ENCODE peak calls at places on chromosomes 4 and X, in ten cellular contexts. One of them, this sample, is unnamed.

GRCh38 chr4:150010525-150011126 is 67.6 kb upstream of the DCLK2 start:
- DNase-seq in cardiac fibroblast: peak; percentile 81
- DNase-seq in activated naive CD4-positive, alpha-beta T cell treated with anti-CD3 and anti-CD28 coated beads, Interleukin-2, amount 50 U/mL, for 72 hours: no peak
- DNase-seq in heart right ventricle: no peak
- DNase-seq in LNCaP clone FGC: peak; percentile 59
- DNase-seq in astrocyte: peak; percentile 58
- DNase-seq in GM04503: no peak
- DNase-seq in endothelial cell: peak; percentile 37
- DNase-seq in GM12865: peak; percentile 44
- DNase-seq in NCI-H1694 treated with DMSO at 0.1 percent for 48 hours: peak; percentile 65
- DNase-seq in this sample: no peak

GRCh38 chrX:132401935-132402334 is 86.9 kb downstream of the MBNL3 start:
- DNase-seq in cardiac fibroblast: no peak
- DNase-seq in activated naive CD4-positive, alpha-beta T cell treated with anti-CD3 and anti-CD28 coated beads, Interleukin-2, amount 50 U/mL, for 72 hours: no peak
- DNase-seq in heart right ventricle: no peak
- DNase-seq in LNCaP clone FGC: peak; percentile 27
- DNase-seq in astrocyte: peak; percentile 55
- DNase-seq in GM04503: no peak
- DNase-seq in endothelial cell: no peak
- DNase-seq in GM12865: no peak
- DNase-seq in NCI-H1694 treated with DMSO at 0.1 percent for 48 hours: no peak
- DNase-seq in this sample: no peak

GRCh38 chr4:109419679-109420078 is 13.9 kb upstream of the SEC24B start:
- DNase-seq in cardiac fibroblast: no peak
- DNase-seq in activated naive CD4-positive, alpha-beta T cell treated with anti-CD3 and anti-CD28 coated beads, Interleukin-2, amount 50 U/mL, for 72 hours: no peak
- DNase-seq in heart right ventricle: no peak
- DNase-seq in LNCaP clone FGC: no peak
- DNase-seq in astrocyte: peak; percentile 24
- DNase-seq in GM04503: no peak
- DNase-seq in endothelial cell: no peak
- DNase-seq in GM12865: no peak
- DNase-seq in NCI-H1694 treated with DMSO at 0.1 percent for 48 hours: no peak
- DNase-seq in this sample: no peak

GRCh38 chrX:7889680-7890079 is 37.5 kb downstream of the PNPLA4 start:
- DNase-seq in cardiac fibroblast: peak; percentile 21
- DNase-seq in activated naive CD4-positive, alpha-beta T cell treated with anti-CD3 and anti-CD28 coated beads, Interleukin-2, amount 50 U/mL, for 72 hours: no peak
- DNase-seq in heart right ventricle: no peak
- DNase-seq in LNCaP clone FGC: no peak
- DNase-seq in astrocyte: no peak
- DNase-seq in GM04503: no peak
- DNase-seq in endothelial cell: no peak
- DNase-seq in GM12865: no peak
- DNase-seq in NCI-H1694 treated with DMSO at 0.1 percent for 48 hours: no peak
- DNase-seq in this sample: no peak

GRCh38 chrX:56994375-56995270 is 718 bp downstream of the SPIN3 start:
- DNase-seq in cardiac fibroblast: peak; percentile 1
- DNase-seq in activated naive CD4-positive, alpha-beta T cell treated with anti-CD3 and anti-CD28 coated beads, Interleukin-2, amount 50 U/mL, for 72 hours: no peak
- DNase-seq in heart right ventricle: peak; percentile 7
- DNase-seq in LNCaP clone FGC: no peak
- DNase-seq in astrocyte: peak; percentile 1
- DNase-seq in GM04503: no peak
- DNase-seq in endothelial cell: peak; percentile 20
- DNase-seq in GM12865: no peak
- DNase-seq in NCI-H1694 treated with DMSO at 0.1 percent for 48 hours: no peak
- DNase-seq in this sample: no peak

GRCh38 chrX:2374086-2374485 is 126.7 kb downstream of the DHRSX start:
- DNase-seq in cardiac fibroblast: no peak
- DNase-seq in activated naive CD4-positive, alpha-beta T cell treated with anti-CD3 and anti-CD28 coated beads, Interleukin-2, amount 50 U/mL, for 72 hours: no peak
- DNase-seq in heart right ventricle: no peak
- DNase-seq in LNCaP clone FGC: no peak
- DNase-seq in astrocyte: peak; percentile 30
- DNase-seq in GM04503: peak; percentile 70
- DNase-seq in endothelial cell: no peak
- DNase-seq in GM12865: no peak
- DNase-seq in NCI-H1694 treated with DMSO at 0.1 percent for 48 hours: no peak
- DNase-seq in this sample: no peak

GRCh38 chrX:100874240-100874798 is at the start of gene NOX1:
- DNase-seq in cardiac fibroblast: no peak
- DNase-seq in activated naive CD4-positive, alpha-beta T cell treated with anti-CD3 and anti-CD28 coated beads, Interleukin-2, amount 50 U/mL, for 72 hours: no peak
- DNase-seq in heart right ventricle: no peak
- DNase-seq in LNCaP clone FGC: no peak
- DNase-seq in astrocyte: no peak
- DNase-seq in GM04503: no peak
- DNase-seq in endothelial cell: no peak
- DNase-seq in GM12865: peak; percentile 1
- DNase-seq in NCI-H1694 treated with DMSO at 0.1 percent for 48 hours: no peak
- DNase-seq in this sample: no peak

GRCh38 chr4:151205722-151206121 is 71.2 kb upstream of the PRSS48 start:
- DNase-seq in cardiac fibroblast: no peak
- DNase-seq in activated naive CD4-positive, alpha-beta T cell treated with anti-CD3 and anti-CD28 coated beads, Interleukin-2, amount 50 U/mL, for 72 hours: no peak
- DNase-seq in heart right ventricle: no peak
- DNase-seq in LNCaP clone FGC: no peak
- DNase-seq in astrocyte: no peak
- DNase-seq in GM04503: no peak
- DNase-seq in endothelial cell: no peak
- DNase-seq in GM12865: no peak
- DNase-seq in NCI-H1694 treated with DMSO at 0.1 percent for 48 hours: no peak
- DNase-seq in this sample: no peak

GRCh38 chrX:65407157-65407626 is 127.4 kb downstream of the LAS1L start:
- DNase-seq in cardiac fibroblast: peak; percentile 1
- DNase-seq in activated naive CD4-positive, alpha-beta T cell treated with anti-CD3 and anti-CD28 coated beads, Interleukin-2, amount 50 U/mL, for 72 hours: peak; percentile 4
- DNase-seq in heart right ventricle: no peak
- DNase-seq in LNCaP clone FGC: no peak
- DNase-seq in astrocyte: no peak
- DNase-seq in GM04503: no peak
- DNase-seq in endothelial cell: no peak
- DNase-seq in GM12865: no peak
- DNase-seq in NCI-H1694 treated with DMSO at 0.1 percent for 48 hours: no peak
- DNase-seq in this sample: no peak

GRCh38 chr4:175790067-175790466 is 22.0 kb downstream of the GPM6A start:
- DNase-seq in cardiac fibroblast: no peak
- DNase-seq in activated naive CD4-positive, alpha-beta T cell treated with anti-CD3 and anti-CD28 coated beads, Interleukin-2, amount 50 U/mL, for 72 hours: no peak
- DNase-seq in heart right ventricle: no peak
- DNase-seq in LNCaP clone FGC: no peak
- DNase-seq in astrocyte: no peak
- DNase-seq in GM04503: no peak
- DNase-seq in endothelial cell: no peak
- DNase-seq in GM12865: no peak
- DNase-seq in NCI-H1694 treated with DMSO at 0.1 percent for 48 hours: no peak
- DNase-seq in this sample: no peak

GRCh38 chr4:85644061-85644460 is 169.1 kb downstream of the ARHGAP24 start:
- DNase-seq in cardiac fibroblast: no peak
- DNase-seq in activated naive CD4-positive, alpha-beta T cell treated with anti-CD3 and anti-CD28 coated beads, Interleukin-2, amount 50 U/mL, for 72 hours: no peak
- DNase-seq in heart right ventricle: no peak
- DNase-seq in LNCaP clone FGC: no peak
- DNase-seq in astrocyte: no peak
- DNase-seq in GM04503: no peak
- DNase-seq in endothelial cell: no peak
- DNase-seq in GM12865: no peak
- DNase-seq in NCI-H1694 treated with DMSO at 0.1 percent for 48 hours: no peak
- DNase-seq in this sample: no peak

GRCh38 chr4:46329118-46329976 is 60.6 kb downstream of the GABRA2 start:
- DNase-seq in cardiac fibroblast: peak; percentile 56
- DNase-seq in activated naive CD4-positive, alpha-beta T cell treated with anti-CD3 and anti-CD28 coated beads, Interleukin-2, amount 50 U/mL, for 72 hours: no peak
- DNase-seq in heart right ventricle: no peak
- DNase-seq in LNCaP clone FGC: peak; percentile 46
- DNase-seq in astrocyte: no peak
- DNase-seq in GM04503: no peak
- DNase-seq in endothelial cell: peak; percentile 18
- DNase-seq in GM12865: peak; percentile 39
- DNase-seq in NCI-H1694 treated with DMSO at 0.1 percent for 48 hours: no peak
- DNase-seq in this sample: no peak

GRCh38 chr4:127686656-127687055 is 43.5 kb upstream of the SLC25A31 start:
- DNase-seq in cardiac fibroblast: peak; percentile 60
- DNase-seq in activated naive CD4-positive, alpha-beta T cell treated with anti-CD3 and anti-CD28 coated beads, Interleukin-2, amount 50 U/mL, for 72 hours: no peak
- DNase-seq in heart right ventricle: no peak
- DNase-seq in LNCaP clone FGC: no peak
- DNase-seq in astrocyte: peak; percentile 36
- DNase-seq in GM04503: no peak
- DNase-seq in endothelial cell: no peak
- DNase-seq in GM12865: no peak
- DNase-seq in NCI-H1694 treated with DMSO at 0.1 percent for 48 hours: no peak
- DNase-seq in this sample: no peak

GRCh38 chr4:188147776-188148175 is 8.5 kb downstream of the TRIML1 start:
- DNase-seq in cardiac fibroblast: no peak
- DNase-seq in activated naive CD4-positive, alpha-beta T cell treated with anti-CD3 and anti-CD28 coated beads, Interleukin-2, amount 50 U/mL, for 72 hours: no peak
- DNase-seq in heart right ventricle: no peak
- DNase-seq in LNCaP clone FGC: no peak
- DNase-seq in astrocyte: no peak
- DNase-seq in GM04503: no peak
- DNase-seq in endothelial cell: no peak
- DNase-seq in GM12865: no peak
- DNase-seq in NCI-H1694 treated with DMSO at 0.1 percent for 48 hours: no peak
- DNase-seq in this sample: no peak

GRCh38 chrX:37746268-37746931 is 33.5 kb upstream of the CYBB start:
- DNase-seq in cardiac fibroblast: no peak
- DNase-seq in activated naive CD4-positive, alpha-beta T cell treated with anti-CD3 and anti-CD28 coated beads, Interleukin-2, amount 50 U/mL, for 72 hours: peak; percentile 26
- DNase-seq in heart right ventricle: no peak
- DNase-seq in LNCaP clone FGC: no peak
- DNase-seq in astrocyte: no peak
- DNase-seq in GM04503: no peak
- DNase-seq in endothelial cell: no peak
- DNase-seq in GM12865: peak; percentile 68
- DNase-seq in NCI-H1694 treated with DMSO at 0.1 percent for 48 hours: no peak
- DNase-seq in this sample: no peak

GRCh38 chr4:25801594-25801993 is 61.2 kb downstream of the SEL1L3 start:
- DNase-seq in cardiac fibroblast: no peak
- DNase-seq in activated naive CD4-positive, alpha-beta T cell treated with anti-CD3 and anti-CD28 coated beads, Interleukin-2, amount 50 U/mL, for 72 hours: no peak
- DNase-seq in heart right ventricle: no peak
- DNase-seq in LNCaP clone FGC: no peak
- DNase-seq in astrocyte: no peak
- DNase-seq in GM04503: no peak
- DNase-seq in endothelial cell: no peak
- DNase-seq in GM12865: no peak
- DNase-seq in NCI-H1694 treated with DMSO at 0.1 percent for 48 hours: no peak
- DNase-seq in this sample: no peak

GRCh38 chr4:20528508-20528907 is 171.8 kb upstream of the PACRGL start:
- DNase-seq in cardiac fibroblast: peak; percentile 25
- DNase-seq in activated naive CD4-positive, alpha-beta T cell treated with anti-CD3 and anti-CD28 coated beads, Interleukin-2, amount 50 U/mL, for 72 hours: no peak
- DNase-seq in heart right ventricle: no peak
- DNase-seq in LNCaP clone FGC: no peak
- DNase-seq in astrocyte: peak; percentile 51
- DNase-seq in GM04503: peak; percentile 26
- DNase-seq in endothelial cell: no peak
- DNase-seq in GM12865: no peak
- DNase-seq in NCI-H1694 treated with DMSO at 0.1 percent for 48 hours: no peak
- DNase-seq in this sample: no peak

GRCh38 chrX:38473715-38474114 is 87.6 kb upstream of the TSPAN7 start:
- DNase-seq in cardiac fibroblast: no peak
- DNase-seq in activated naive CD4-positive, alpha-beta T cell treated with anti-CD3 and anti-CD28 coated beads, Interleukin-2, amount 50 U/mL, for 72 hours: no peak
- DNase-seq in heart right ventricle: no peak
- DNase-seq in LNCaP clone FGC: no peak
- DNase-seq in astrocyte: no peak
- DNase-seq in GM04503: no peak
- DNase-seq in endothelial cell: no peak
- DNase-seq in GM12865: no peak
- DNase-seq in NCI-H1694 treated with DMSO at 0.1 percent for 48 hours: no peak
- DNase-seq in this sample: no peak

GRCh38 chrX:151604931-151605330 is 41.5 kb downstream of the PASD1 start:
- DNase-seq in cardiac fibroblast: no peak
- DNase-seq in activated naive CD4-positive, alpha-beta T cell treated with anti-CD3 and anti-CD28 coated beads, Interleukin-2, amount 50 U/mL, for 72 hours: no peak
- DNase-seq in heart right ventricle: no peak
- DNase-seq in LNCaP clone FGC: no peak
- DNase-seq in astrocyte: no peak
- DNase-seq in GM04503: no peak
- DNase-seq in endothelial cell: no peak
- DNase-seq in GM12865: no peak
- DNase-seq in NCI-H1694 treated with DMSO at 0.1 percent for 48 hours: no peak
- DNase-seq in this sample: no peak

GRCh38 chrX:75655627-75656026 is 129.4 kb downstream of the MAGEE2 start:
- DNase-seq in cardiac fibroblast: no peak
- DNase-seq in activated naive CD4-positive, alpha-beta T cell treated with anti-CD3 and anti-CD28 coated beads, Interleukin-2, amount 50 U/mL, for 72 hours: no peak
- DNase-seq in heart right ventricle: no peak
- DNase-seq in LNCaP clone FGC: no peak
- DNase-seq in astrocyte: no peak
- DNase-seq in GM04503: no peak
- DNase-seq in endothelial cell: no peak
- DNase-seq in GM12865: no peak
- DNase-seq in NCI-H1694 treated with DMSO at 0.1 percent for 48 hours: no peak
- DNase-seq in this sample: no peak

GRCh38 chr4:169439244-169439643 is 168.5 kb upstream of the SH3RF1 start:
- DNase-seq in cardiac fibroblast: peak; percentile 38
- DNase-seq in activated naive CD4-positive, alpha-beta T cell treated with anti-CD3 and anti-CD28 coated beads, Interleukin-2, amount 50 U/mL, for 72 hours: no peak
- DNase-seq in heart right ventricle: no peak
- DNase-seq in LNCaP clone FGC: peak; percentile 74
- DNase-seq in astrocyte: peak; percentile 31
- DNase-seq in GM04503: no peak
- DNase-seq in endothelial cell: no peak
- DNase-seq in GM12865: peak; percentile 13
- DNase-seq in NCI-H1694 treated with DMSO at 0.1 percent for 48 hours: no peak
- DNase-seq in this sample: no peak

GRCh38 chr4:124931050-124931449 is 218.5 kb upstream of the ANKRD50 start:
- DNase-seq in cardiac fibroblast: no peak
- DNase-seq in activated naive CD4-positive, alpha-beta T cell treated with anti-CD3 and anti-CD28 coated beads, Interleukin-2, amount 50 U/mL, for 72 hours: no peak
- DNase-seq in heart right ventricle: no peak
- DNase-seq in LNCaP clone FGC: no peak
- DNase-seq in astrocyte: peak; percentile 87
- DNase-seq in GM04503: no peak
- DNase-seq in endothelial cell: no peak
- DNase-seq in GM12865: no peak
- DNase-seq in NCI-H1694 treated with DMSO at 0.1 percent for 48 hours: no peak
- DNase-seq in this sample: no peak

GRCh38 chrX:94454606-94455005 is 780.6 kb downstream of the FAM133A start:
- DNase-seq in cardiac fibroblast: no peak
- DNase-seq in activated naive CD4-positive, alpha-beta T cell treated with anti-CD3 and anti-CD28 coated beads, Interleukin-2, amount 50 U/mL, for 72 hours: no peak
- DNase-seq in heart right ventricle: no peak
- DNase-seq in LNCaP clone FGC: no peak
- DNase-seq in astrocyte: no peak
- DNase-seq in GM04503: no peak
- DNase-seq in endothelial cell: no peak
- DNase-seq in GM12865: no peak
- DNase-seq in NCI-H1694 treated with DMSO at 0.1 percent for 48 hours: no peak
- DNase-seq in this sample: no peak

GRCh38 chr4:87219648-87220093 is 747 bp downstream of the KLHL8 start:
- DNase-seq in cardiac fibroblast: peak; percentile 48
- DNase-seq in activated naive CD4-positive, alpha-beta T cell treated with anti-CD3 and anti-CD28 coated beads, Interleukin-2, amount 50 U/mL, for 72 hours: peak; percentile 40
- DNase-seq in heart right ventricle: peak; percentile 42
- DNase-seq in LNCaP clone FGC: no peak
- DNase-seq in astrocyte: peak; percentile 35
- DNase-seq in GM04503: no peak
- DNase-seq in endothelial cell: no peak
- DNase-seq in GM12865: peak; percentile 69
- DNase-seq in NCI-H1694 treated with DMSO at 0.1 percent for 48 hours: peak; percentile 30
- DNase-seq in this sample: peak; percentile 77

GRCh38 chr4:7893539-7893938 is 46.1 kb downstream of the AFAP1 start:
- DNase-seq in cardiac fibroblast: no peak
- DNase-seq in activated naive CD4-positive, alpha-beta T cell treated with anti-CD3 and anti-CD28 coated beads, Interleukin-2, amount 50 U/mL, for 72 hours: no peak
- DNase-seq in heart right ventricle: no peak
- DNase-seq in LNCaP clone FGC: no peak
- DNase-seq in astrocyte: no peak
- DNase-seq in GM04503: no peak
- DNase-seq in endothelial cell: no peak
- DNase-seq in GM12865: no peak
- DNase-seq in NCI-H1694 treated with DMSO at 0.1 percent for 48 hours: no peak
- DNase-seq in this sample: no peak

GRCh38 chr4:179858221-179858620 is 2385.0 kb upstream of the TENM3 start:
- DNase-seq in cardiac fibroblast: no peak
- DNase-seq in activated naive CD4-positive, alpha-beta T cell treated with anti-CD3 and anti-CD28 coated beads, Interleukin-2, amount 50 U/mL, for 72 hours: no peak
- DNase-seq in heart right ventricle: no peak
- DNase-seq in LNCaP clone FGC: no peak
- DNase-seq in astrocyte: no peak
- DNase-seq in GM04503: no peak
- DNase-seq in endothelial cell: no peak
- DNase-seq in GM12865: no peak
- DNase-seq in NCI-H1694 treated with DMSO at 0.1 percent for 48 hours: no peak
- DNase-seq in this sample: no peak

GRCh38 chr4:169098054-169098896 is 88.2 kb upstream of the CBR4 start:
- DNase-seq in cardiac fibroblast: peak; percentile 62
- DNase-seq in activated naive CD4-positive, alpha-beta T cell treated with anti-CD3 and anti-CD28 coated beads, Interleukin-2, amount 50 U/mL, for 72 hours: no peak
- DNase-seq in heart right ventricle: no peak
- DNase-seq in LNCaP clone FGC: no peak
- DNase-seq in astrocyte: peak; percentile 56
- DNase-seq in GM04503: no peak
- DNase-seq in endothelial cell: no peak
- DNase-seq in GM12865: peak; percentile 57
- DNase-seq in NCI-H1694 treated with DMSO at 0.1 percent for 48 hours: no peak
- DNase-seq in this sample: no peak

GRCh38 chr4:6968496-6968895 is 58.9 kb downstream of the TBC1D14 start:
- DNase-seq in cardiac fibroblast: no peak
- DNase-seq in activated naive CD4-positive, alpha-beta T cell treated with anti-CD3 and anti-CD28 coated beads, Interleukin-2, amount 50 U/mL, for 72 hours: no peak
- DNase-seq in heart right ventricle: no peak
- DNase-seq in LNCaP clone FGC: no peak
- DNase-seq in astrocyte: no peak
- DNase-seq in GM04503: no peak
- DNase-seq in endothelial cell: no peak
- DNase-seq in GM12865: no peak
- DNase-seq in NCI-H1694 treated with DMSO at 0.1 percent for 48 hours: no peak
- DNase-seq in this sample: no peak